ENCODE peak calls at places on chromosomes 13 and 19, in nine cellular contexts. U is heart left ventricle; D is naive thymus-derived CD4-positive, alpha-beta T cell; T is CD8-positive, alpha-beta memory T cell; O is neuronal stem cell; Y is left ventricle myocardium inferior; L is OCI-LY7; R is mammary epithelial cell; N is CD8-positive, alpha-beta T cell. C is an unnamed sample.
A peak's percentile ranks its signal among the peaks of the same experiment; 100 is the strongest.

GRCh38 chr13:90872491-90873025 is 474.9 kb upstream of the MIR17HG start:
- DNase-seq in T (no peak), R (no peak), Y (no peak), U (no peak), N (no peak), L (no peak), D (no peak), O (no peak), C (no peak)

GRCh38 chr13:112489199-112489598 is 98.8 kb downstream of the TUBGCP3 start:
- DNase-seq in O (no peak), N (no peak), Y (no peak), T (no peak), R (no peak), D (no peak), L (no peak), U (no peak), C (no peak)

GRCh38 chr13:103812966-103813365 is 746.7 kb upstream of the SLC10A2 start:
- DNase-seq in T (no peak), Y (no peak), N (no peak), R (no peak), O (no peak), U (no peak), D (no peak), L (no peak), C (no peak)

GRCh38 chr13:36549126-36549702 is 116.9 kb downstream of the CCNA1 start:
- DNase-seq in L (no peak), R (no peak), D (no peak), T (no peak), N (no peak), Y (no peak), U (no peak), O (no peak), C (no peak)

GRCh38 chr13:113491418-113491883 is 940 bp upstream of the DCUN1D2 start:
- DNase-seq in D (no peak), U (peak; percentile 53), T (no peak), N (no peak), R (peak; percentile 27), Y (peak; percentile 45), O (peak; percentile 21), L (no peak), C (peak; percentile 20)

GRCh38 chr13:24716011-24716410 is 35.8 kb downstream of the ATP12A start:
- DNase-seq in T (no peak), N (no peak), R (no peak), D (no peak), Y (no peak), L (no peak), O (no peak), U (no peak), C (no peak)

GRCh38 chr13:102555914-102556553 is 40.8 kb upstream of the TPP2 start:
- DNase-seq in L (peak; percentile 14), U (no peak), T (no peak), Y (no peak), N (no peak), R (peak; percentile 59), D (peak; percentile 19), O (peak; percentile 17), C (peak; percentile 30)

GRCh38 chr19:35052599-35053190 is 11.2 kb downstream of the HPN start:
- DNase-seq in T (no peak), L (no peak), U (no peak), N (no peak), R (no peak), D (no peak), Y (no peak), O (no peak), C (no peak)

GRCh38 chr13:103883152-103883551 is 816.9 kb upstream of the SLC10A2 start:
- DNase-seq in L (no peak), T (no peak), O (peak; percentile 67), Y (peak; percentile 80), D (no peak), R (peak; percentile 89), N (no peak), U (peak; percentile 87), C (peak; percentile 24)

GRCh38 chr13:85655040-85655439 is 144.2 kb downstream of the SLITRK6 start:
- DNase-seq in U (no peak), R (no peak), L (no peak), N (no peak), T (no peak), D (no peak), O (no peak), Y (no peak), C (no peak)

GRCh38 chr13:78020861-78021260 is 102.2 kb upstream of the EDNRB start:
- DNase-seq in U (no peak), L (no peak), Y (no peak), N (no peak), D (no peak), R (no peak), O (peak; percentile 80), T (no peak), C (no peak)

GRCh38 chr19:13208131-13208963 is 58.1 kb downstream of the IER2 start:
- DNase-seq in Y (peak; percentile 39), L (peak; percentile 90), D (peak; percentile 42), N (peak; percentile 52), O (no peak), U (peak; percentile 47), R (no peak), T (no peak), C (no peak)

GRCh38 chr13:90686438-90686837 is 661.0 kb upstream of the MIR17HG start:
- DNase-seq in O (no peak), N (no peak), U (no peak), T (no peak), Y (no peak), R (peak; percentile 68), L (no peak), D (no peak), C (peak; percentile 1)

GRCh38 chr19:42113641-42114348 is 18.5 kb downstream of the POU2F2 start:
- DNase-seq in O (no peak), T (no peak), D (no peak), U (peak; percentile 56), R (peak; percentile 96), N (no peak), Y (no peak), L (peak; percentile 95), C (peak; percentile 97)

GRCh38 chr13:99353836-99354235 is 46.6 kb upstream of the GPR183 start:
- DNase-seq in U (no peak), T (no peak), O (no peak), Y (no peak), D (no peak), R (no peak), N (no peak), L (no peak), C (no peak)

GRCh38 chr19:13764101-13764807 is at the start of gene MRI1:
- DNase-seq in U (peak; percentile 87), R (peak; percentile 43), T (peak; percentile 56), Y (peak; percentile 84), D (peak; percentile 37), O (peak; percentile 50), L (peak; percentile 61), N (peak; percentile 58), C (peak; percentile 65)

GRCh38 chr19:52637718-52638585 is at the start of gene ZNF83:
- DNase-seq in O (peak; percentile 96), L (peak; percentile 95), N (peak; percentile 95), R (peak; percentile 93), D (peak; percentile 92), T (peak; percentile 96), U (peak; percentile 96), Y (peak; percentile 97), C (no peak)

GRCh38 chr13:27794075-27794691 is 1.9 kb downstream of the GSX1 start:
- DNase-seq in R (no peak), Y (no peak), D (no peak), U (no peak), L (no peak), O (no peak), T (no peak), N (no peak), C (no peak)

GRCh38 chr19:56983148-56983547 is 136.6 kb upstream of the USP29 start:
- DNase-seq in Y (no peak), O (peak; percentile 63), L (no peak), U (no peak), D (no peak), T (no peak), R (no peak), N (no peak), C (no peak)

GRCh38 chr19:20197747-20198146 is 30.7 kb downstream of the ZNF486 start:
- DNase-seq in T (no peak), L (no peak), D (no peak), R (no peak), N (no peak), O (no peak), U (no peak), Y (no peak), C (no peak)

GRCh38 chr19:45172173-45172572 is 5.9 kb downstream of the TRAPPC6A start:
- DNase-seq in L (peak; percentile 29), Y (no peak), D (peak; percentile 39), U (no peak), R (no peak), N (no peak), T (no peak), O (no peak), C (no peak)
- H3K4me1 ChIP-seq in L (peaks cover 22% of the 10 kb centered on the region), Y (peaks cover 22% of the 10 kb centered on the region), D (peaks cover 31% of the 10 kb centered on the region), U (peaks cover 22% of the 10 kb centered on the region), R (peaks cover 10% of the 10 kb centered on the region), N (peaks cover 41% of the 10 kb centered on the region), T (peaks cover 54% of the 10 kb centered on the region), O (peaks cover 10% of the 10 kb centered on the region), C (peaks cover 4% of the 10 kb centered on the region)

GRCh38 chr19:18768997-18769891 is 21.9 kb downstream of the COMP start:
- DNase-seq in D (no peak), L (no peak), Y (no peak), T (no peak), R (no peak), O (no peak), U (no peak), N (no peak), C (no peak)
- H3K4me1 ChIP-seq in D (no peaks in the 10 kb centered on the region), L (peaks cover 6% of the 10 kb centered on the region), Y (no peaks in the 10 kb centered on the region), T (no peaks in the 10 kb centered on the region), R (peaks cover 33% of the 10 kb centered on the region), O (no peaks in the 10 kb centered on the region), U (no peaks in the 10 kb centered on the region), N (no peaks in the 10 kb centered on the region), C (peaks cover 7% of the 10 kb centered on the region)

DNA sequence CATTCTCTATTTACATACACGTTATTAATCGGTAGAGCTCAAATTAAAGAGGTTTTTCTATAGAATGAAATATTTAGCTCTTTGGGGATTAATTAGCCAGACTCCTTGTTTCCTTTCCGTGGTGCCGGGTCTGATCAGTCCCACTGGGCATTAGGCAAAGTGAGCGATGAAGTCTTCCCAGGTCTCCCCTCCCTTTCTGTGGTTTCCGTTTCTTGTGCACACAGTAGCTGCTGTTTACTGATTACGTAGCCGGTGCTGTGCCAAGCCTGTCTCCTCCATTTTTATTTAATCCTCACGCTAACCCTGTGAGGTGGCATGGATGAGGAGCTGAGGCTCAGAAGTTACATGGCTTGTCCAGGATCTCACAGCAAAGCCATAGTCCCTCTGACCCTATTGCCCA is 9.0 kb downstream of the SLC25A15 start:
- DNase-seq in Y (no peak), U (no peak), N (peak; percentile 32), R (no peak), D (peak; percentile 24), L (no peak), O (no peak), T (no peak), C (no peak)
- H3K4me1 ChIP-seq in Y (no peaks in the 10 kb centered on the region), U (no peaks in the 10 kb centered on the region), N (peaks cover 4% of the 10 kb centered on the region), R (no peaks in the 10 kb centered on the region), D (no peaks in the 10 kb centered on the region), L (peaks cover 5% of the 10 kb centered on the region), O (peaks cover 2% of the 10 kb centered on the region), T (no peaks in the 10 kb centered on the region), C (no peaks in the 10 kb centered on the region)

DNA sequence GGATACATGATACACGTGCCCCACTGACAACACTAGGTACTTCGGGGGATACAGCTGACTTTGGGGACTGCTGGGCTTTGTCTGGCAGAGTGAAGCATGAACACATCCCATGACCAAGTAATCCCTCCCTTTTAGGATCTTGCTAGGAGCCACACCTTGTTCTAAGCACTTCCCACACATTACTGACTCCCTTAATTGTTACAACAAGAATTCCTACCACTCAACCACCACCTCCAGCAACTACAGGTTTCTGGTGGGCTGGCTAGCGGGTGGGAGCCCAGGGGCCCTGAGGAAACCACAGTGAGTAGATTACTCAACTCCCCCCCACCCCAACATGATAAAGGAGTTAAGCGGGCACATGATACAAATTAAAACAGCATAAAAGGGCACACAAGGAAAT is 7.2 kb upstream of the SLC35E1 start:
- DNase-seq in N (no peak), O (no peak), L (no peak), R (peak; percentile 35), D (no peak), T (no peak), U (no peak), Y (no peak), C (no peak)
- H3K4me1 ChIP-seq in N (peaks cover 35% of the 10 kb centered on the region), O (peaks cover 8% of the 10 kb centered on the region), L (peaks cover 34% of the 10 kb centered on the region), R (peaks cover 41% of the 10 kb centered on the region), D (peaks cover 22% of the 10 kb centered on the region), T (peaks cover 42% of the 10 kb centered on the region), U (peaks cover 56% of the 10 kb centered on the region), Y (peaks cover 76% of the 10 kb centered on the region), C (peaks cover 16% of the 10 kb centered on the region)

C was measured in A549.